ENCODE peak calls at places on chromosomes 6 and 20, in nine cellular contexts. X, Z, K, O, D, R, Y, G and M are unnamed samples.

GRCh38 chr6:104784884-104785283 is 74.8 kb downstream of the HACE1 start:
- DNase-seq in X (no peak), Z (no peak), O (peak; percentile 10), G (no peak), D (peak; percentile 23), R (peak; percentile 24), Y (peak; percentile 38), K (no peak), M (no peak)

GRCh38 chr6:92892626-92893025 is 526.7 kb downstream of the EPHA7 start:
- DNase-seq in X (no peak), R (no peak), Z (no peak), K (no peak), O (no peak), G (peak; percentile 48), D (no peak), Y (no peak), M (no peak)

GRCh38 chr6:32196682-32197616 is 4.5 kb upstream of the GPSM3 start:
- DNase-seq in D (no peak), X (peak; percentile 70), R (peak; percentile 38), G (no peak), Z (no peak), Y (peak; percentile 4), K (no peak), O (peak; percentile 51), M (no peak)

GRCh38 chr20:10646886-10647420 is 26.8 kb downstream of the JAG1 start:
- DNase-seq in Z (no peak), O (no peak), G (no peak), D (no peak), Y (no peak), R (no peak), K (no peak), X (no peak), M (no peak)

GRCh38 chr6:79403525-79403924 is 133.7 kb downstream of the LCA5 start:
- DNase-seq in Z (no peak), Y (no peak), X (no peak), O (no peak), D (no peak), R (no peak), G (no peak), K (no peak), M (no peak)

GRCh38 chr6:170095273-170095976 is 195.5 kb downstream of the DLL1 start:
- DNase-seq in X (peak; percentile 49), Y (no peak), O (no peak), D (no peak), K (no peak), G (no peak), Z (no peak), R (no peak), M (no peak)

GRCh38 chr20:24949756-24950127 is 673 bp downstream of the CST7 start:
- DNase-seq in R (no peak), Y (no peak), Z (no peak), D (no peak), K (no peak), O (no peak), G (no peak), X (no peak), M (no peak)

GRCh38 chr6:9398794-9399373 is 963.5 kb upstream of the SLC35B3 start:
- DNase-seq in D (no peak), R (peak; percentile 34), Y (no peak), X (no peak), Z (no peak), O (peak; percentile 40), K (no peak), G (no peak), M (no peak)

GRCh38 chr20:17941826-17942196 is 26.8 kb downstream of the SNX5 start:
- DNase-seq in R (no peak), O (no peak), Z (no peak), X (no peak), K (no peak), D (no peak), Y (no peak), G (no peak), M (no peak)

GRCh38 chr6:160917581-160917980 is 74.0 kb upstream of the MAP3K4 start:
- DNase-seq in K (no peak), R (no peak), G (no peak), X (no peak), Y (no peak), O (peak; percentile 18), Z (no peak), D (peak; percentile 32), M (no peak)
- H3K4me3 ChIP-seq in K (no peak overlapping the region), R (no peak overlapping the region), G (no peak overlapping the region), X (no peak overlapping the region), Y (no peak overlapping the region), O (no peak overlapping the region), Z (no peak overlapping the region), D (no peak overlapping the region), M (no peak overlapping the region)

DNA sequence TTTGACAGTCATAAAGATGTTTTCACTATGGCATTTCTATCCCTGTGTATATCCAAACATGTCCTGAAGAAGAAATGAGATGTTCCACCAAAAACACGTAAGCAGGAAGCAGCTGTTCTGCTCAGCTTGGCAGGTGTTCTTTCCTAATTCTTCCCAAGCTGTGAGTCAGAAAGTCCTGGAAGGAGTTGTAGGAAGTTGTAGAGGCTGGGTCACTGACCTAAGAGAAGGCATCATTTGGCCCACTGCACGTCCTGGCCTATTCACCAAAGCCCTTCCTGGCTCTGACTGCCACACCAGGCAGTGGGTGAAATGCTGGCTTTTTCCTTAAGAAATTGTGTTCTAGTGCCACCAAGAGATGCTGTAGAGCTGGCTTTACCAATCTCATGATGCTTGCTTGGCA is 40.3 kb downstream of the STX11 start:
- DNase-seq in K (no peak), D (no peak), R (peak; percentile 80), Z (no peak), O (peak; percentile 74), G (peak; percentile 77), Y (peak; percentile 57), X (no peak), M (no peak)
- TF ChIP-seq CTCF in K (no peak), D (no peak), R (no peak), Z (no peak), O (no peak), G (no peak), Y (no peak), X (no peak), M (no peak)

DNA sequence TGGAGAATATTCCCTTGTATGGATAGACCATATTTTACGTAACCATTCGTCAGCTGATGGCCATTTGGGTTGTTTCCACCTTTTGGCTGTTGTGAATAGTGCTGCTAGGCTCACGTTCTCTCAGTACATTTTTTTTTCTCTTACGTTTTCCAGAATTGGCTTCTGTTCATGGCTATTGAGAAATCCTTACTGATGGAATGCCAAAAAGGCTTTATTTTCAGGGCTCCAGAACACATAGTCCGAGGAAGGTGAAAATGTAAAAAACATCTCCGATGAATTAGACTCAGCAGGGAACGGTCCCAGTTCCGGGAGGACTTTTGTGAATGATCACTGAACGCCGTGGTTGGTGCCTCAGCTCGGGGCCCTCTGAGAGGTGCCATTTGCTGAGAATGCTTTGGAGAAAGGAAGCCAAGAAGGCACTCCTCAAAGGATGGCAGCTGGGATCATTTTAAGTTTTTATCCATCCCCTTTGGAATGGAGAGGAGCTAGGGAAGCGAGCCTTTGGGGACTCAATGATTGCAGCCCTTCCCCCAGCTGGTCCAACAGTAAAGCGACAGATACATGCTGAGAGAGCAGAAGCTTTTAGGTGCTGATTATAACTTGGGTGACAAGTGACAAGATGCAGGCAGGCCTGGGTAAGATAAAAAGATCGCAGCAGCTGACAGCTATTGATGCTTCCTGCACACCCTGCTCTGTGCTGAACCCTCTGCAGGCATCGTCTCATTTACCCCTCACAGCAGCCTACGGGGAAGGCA is 133.3 kb upstream of the KCNG1 start:
- DNase-seq in O (peak; percentile 94), Z (no peak), D (peak; percentile 44), K (no peak), R (peak; percentile 90), X (no peak), Y (peak; percentile 43), G (no peak), M (no peak)
- H3K4me3 ChIP-seq in O (no peak overlapping the region), Z (no peak overlapping the region), D (no peak overlapping the region), K (no peak overlapping the region), R (no peak overlapping the region), X (no peak overlapping the region), Y (no peak overlapping the region), G (no peak overlapping the region), M (no peak overlapping the region)

GRCh38 chr20:59994697-59995122 is 36.5 kb downstream of the CDH26 start:
- DNase-seq in Y (no peak), G (peak; percentile 92), R (peak; percentile 1), O (peak; percentile 1), Z (no peak), X (peak; percentile 81), K (no peak), D (no peak), M (no peak)

GRCh38 chr20:59988141-59988540 is 29.9 kb downstream of the CDH26 start:
- DNase-seq in G (peak; percentile 97), Z (no peak), K (no peak), D (no peak), O (no peak), R (no peak), Y (no peak), X (peak; percentile 81), M (no peak)

GRCh38 chr20:59993736-59994484 is 35.7 kb downstream of the CDH26 start:
- DNase-seq in Z (no peak), D (no peak), K (no peak), R (no peak), Y (no peak), O (no peak), G (no peak), X (no peak), M (no peak)

GRCh38 chr20:59996112-59996511 is 37.9 kb downstream of the CDH26 start:
- DNase-seq in Z (no peak), R (no peak), X (no peak), K (no peak), D (no peak), O (no peak), Y (no peak), G (peak; percentile 35), M (no peak)

GRCh38 chr20:59992531-59992930 is 34.3 kb downstream of the CDH26 start:
- DNase-seq in D (no peak), X (no peak), O (no peak), G (peak; percentile 46), Z (no peak), Y (no peak), K (no peak), R (no peak), M (no peak)
- TF ChIP-seq CTCF in D (peak; percentile 40), X (no peak), O (no peak), G (peak; percentile 61), Z (peak; percentile 28), Y (no peak), K (peak; percentile 56), R (no peak), M (peak; percentile 31)